ENCODE peak calls at places on chromosome 15, in seven cellular contexts. One of them, this sample, is unnamed.

GRCh38 chr15:99702895-99703602 is 30.2 kb downstream of the LYSMD4 start:
- DNase-seq in H1: no peak
- DNase-seq in K562: no peak
- DNase-seq in HCT116: no peak
- DNase-seq in SK-N-SH: no peak
- DNase-seq in GM12878: no peak
- DNase-seq in HepG2: no peak
- DNase-seq in this sample: no peak

GRCh38 chr15:25408428-25408827 is 30.4 kb downstream of the UBE3A start:
- DNase-seq in H1: no peak
- DNase-seq in K562: no peak
- DNase-seq in HCT116: no peak
- DNase-seq in SK-N-SH: no peak
- DNase-seq in GM12878: no peak
- DNase-seq in HepG2: no peak
- DNase-seq in this sample: no peak

GRCh38 chr15:51144021-51144532 is 49.4 kb upstream of the TNFAIP8L3 start:
- DNase-seq in H1: no peak
- DNase-seq in K562: no peak
- DNase-seq in HCT116: peak; percentile 34
- DNase-seq in SK-N-SH: no peak
- DNase-seq in GM12878: no peak
- DNase-seq in HepG2: no peak
- DNase-seq in this sample: no peak

GRCh38 chr15:92803852-92804609 is 96.1 kb upstream of the CHD2 start:
- DNase-seq in H1: no peak
- DNase-seq in K562: peak; percentile 73
- DNase-seq in HCT116: peak; percentile 99
- DNase-seq in SK-N-SH: no peak
- DNase-seq in GM12878: peak; percentile 65
- DNase-seq in HepG2: peak; percentile 100
- DNase-seq in this sample: no peak

GRCh38 chr15:73909616-73910015 is 16.6 kb upstream of the LOXL1 start:
- DNase-seq in H1: no peak
- DNase-seq in K562: no peak
- DNase-seq in HCT116: no peak
- DNase-seq in SK-N-SH: no peak
- DNase-seq in GM12878: no peak
- DNase-seq in HepG2: no peak
- DNase-seq in this sample: no peak

GRCh38 chr15:46502668-46503067 is 867.8 kb downstream of the SQOR start:
- DNase-seq in H1: no peak
- DNase-seq in K562: no peak
- DNase-seq in HCT116: no peak
- DNase-seq in SK-N-SH: no peak
- DNase-seq in GM12878: no peak
- DNase-seq in HepG2: peak; percentile 1
- DNase-seq in this sample: no peak

GRCh38 chr15:93072011-93072410 is 17.0 kb downstream of the RGMA start:
- DNase-seq in H1: no peak
- DNase-seq in K562: no peak
- DNase-seq in HCT116: no peak
- DNase-seq in SK-N-SH: peak; percentile 59
- DNase-seq in GM12878: no peak
- DNase-seq in HepG2: no peak
- DNase-seq in this sample: peak; percentile 33

GRCh38 chr15:93986400-93986984 is 244.9 kb upstream of the MCTP2 start:
- DNase-seq in H1: no peak
- DNase-seq in K562: no peak
- DNase-seq in HCT116: no peak
- DNase-seq in SK-N-SH: no peak
- DNase-seq in GM12878: no peak
- DNase-seq in HepG2: no peak
- DNase-seq in this sample: no peak

GRCh38 chr15:86268558-86268957 is 188.9 kb downstream of the AGBL1 start:
- DNase-seq in H1: no peak
- DNase-seq in K562: no peak
- DNase-seq in HCT116: no peak
- DNase-seq in SK-N-SH: no peak
- DNase-seq in GM12878: no peak
- DNase-seq in HepG2: no peak
- DNase-seq in this sample: no peak

GRCh38 chr15:52651868-52652267 is 27.3 kb downstream of the ATOSA start:
- DNase-seq in H1: peak; percentile 23
- DNase-seq in K562: peak; percentile 56
- DNase-seq in HCT116: peak; percentile 32
- DNase-seq in SK-N-SH: peak; percentile 71
- DNase-seq in GM12878: no peak
- DNase-seq in HepG2: peak; percentile 80
- DNase-seq in this sample: peak; percentile 89

GRCh38 chr15:57922780-57923179 is 142.7 kb downstream of the ALDH1A2 start:
- DNase-seq in H1: no peak
- DNase-seq in K562: no peak
- DNase-seq in HCT116: peak; percentile 2
- DNase-seq in SK-N-SH: peak; percentile 25
- DNase-seq in GM12878: no peak
- DNase-seq in HepG2: no peak
- DNase-seq in this sample: no peak

GRCh38 chr15:31511707-31512310 is 185.2 kb downstream of the KLF13 start:
- DNase-seq in H1: no peak
- DNase-seq in K562: no peak
- DNase-seq in HCT116: no peak
- DNase-seq in SK-N-SH: no peak
- DNase-seq in GM12878: peak; percentile 25
- DNase-seq in HepG2: no peak
- DNase-seq in this sample: no peak

DNA sequence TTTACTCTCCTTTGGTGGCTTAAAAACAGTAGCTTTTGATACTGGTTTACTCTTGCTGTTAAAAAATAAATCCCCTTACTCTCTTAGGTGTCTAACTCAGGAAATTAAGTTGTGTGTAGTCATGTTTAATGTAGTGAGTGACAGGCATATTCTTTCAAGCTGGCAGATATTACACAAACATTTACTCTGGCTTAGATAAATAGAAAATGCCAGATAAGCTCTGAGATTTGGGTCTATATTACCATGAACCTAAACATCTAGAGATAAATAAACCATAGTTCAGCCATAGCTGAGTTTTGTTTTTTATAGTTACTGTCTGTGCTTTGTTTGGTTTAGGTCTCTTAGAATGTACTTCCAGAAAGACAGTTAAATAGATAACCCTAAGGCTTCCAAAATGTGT is 2.4 kb downstream of the SEMA6D start:
- DNase-seq in H1: no peak
- DNase-seq in K562: no peak
- DNase-seq in HCT116: no peak
- DNase-seq in SK-N-SH: no peak
- DNase-seq in GM12878: no peak
- DNase-seq in HepG2: no peak
- DNase-seq in this sample: no peak
- TF ChIP-seq JUND in H1: no peak
- TF ChIP-seq JUND in K562: no peak
- TF ChIP-seq JUND in HCT116: no peak
- TF ChIP-seq JUND in SK-N-SH: no peak
- TF ChIP-seq JUND in GM12878: no peak
- TF ChIP-seq JUND in HepG2: no peak
- TF ChIP-seq JUND in this sample: no peak

DNA sequence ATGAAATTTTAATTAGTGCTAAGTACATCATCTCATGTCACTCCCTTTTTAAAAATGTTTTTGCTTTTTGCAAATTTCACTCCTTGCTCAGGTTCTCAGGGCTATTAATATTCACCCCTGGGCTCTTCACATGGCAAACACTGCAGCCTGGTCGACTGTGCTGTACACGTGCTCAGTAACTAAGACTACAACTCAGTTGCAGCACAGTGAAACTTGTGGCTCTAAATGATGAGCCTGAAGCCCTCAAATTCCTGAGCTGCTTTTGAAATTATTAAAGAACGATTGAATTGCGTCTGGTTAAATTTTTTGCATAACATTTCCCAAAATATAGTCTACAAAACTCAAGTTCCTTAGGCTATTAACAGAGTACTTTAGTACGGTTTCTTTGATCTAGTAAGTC is 159.3 kb upstream of the C2CD4B start:
- DNase-seq in H1: no peak
- DNase-seq in K562: no peak
- DNase-seq in HCT116: no peak
- DNase-seq in SK-N-SH: no peak
- DNase-seq in GM12878: no peak
- DNase-seq in HepG2: no peak
- DNase-seq in this sample: no peak
- TF ChIP-seq JUND in H1: no peak
- TF ChIP-seq JUND in K562: no peak
- TF ChIP-seq JUND in HCT116: no peak
- TF ChIP-seq JUND in SK-N-SH: no peak
- TF ChIP-seq JUND in GM12878: no peak
- TF ChIP-seq JUND in HepG2: no peak
- TF ChIP-seq JUND in this sample: no peak

GRCh38 chr15:55879181-55879580 is 114.2 kb downstream of the NEDD4 start:
- DNase-seq in H1: no peak
- DNase-seq in K562: no peak
- DNase-seq in HCT116: no peak
- DNase-seq in SK-N-SH: no peak
- DNase-seq in GM12878: no peak
- DNase-seq in HepG2: no peak
- DNase-seq in this sample: no peak

GRCh38 chr15:55872471-55872870 is 120.9 kb downstream of the NEDD4 start:
- DNase-seq in H1: no peak
- DNase-seq in K562: no peak
- DNase-seq in HCT116: no peak
- DNase-seq in SK-N-SH: no peak
- DNase-seq in GM12878: no peak
- DNase-seq in HepG2: no peak
- DNase-seq in this sample: no peak

GRCh38 chr15:55868707-55869106 is 124.7 kb downstream of the NEDD4 start:
- DNase-seq in H1: no peak
- DNase-seq in K562: no peak
- DNase-seq in HCT116: no peak
- DNase-seq in SK-N-SH: no peak
- DNase-seq in GM12878: no peak
- DNase-seq in HepG2: peak; percentile 18
- DNase-seq in this sample: no peak

GRCh38 chr15:55869660-55870059 is 123.8 kb downstream of the NEDD4 start:
- DNase-seq in H1: no peak
- DNase-seq in K562: no peak
- DNase-seq in HCT116: no peak
- DNase-seq in SK-N-SH: no peak
- DNase-seq in GM12878: no peak
- DNase-seq in HepG2: no peak
- DNase-seq in this sample: no peak

DNA sequence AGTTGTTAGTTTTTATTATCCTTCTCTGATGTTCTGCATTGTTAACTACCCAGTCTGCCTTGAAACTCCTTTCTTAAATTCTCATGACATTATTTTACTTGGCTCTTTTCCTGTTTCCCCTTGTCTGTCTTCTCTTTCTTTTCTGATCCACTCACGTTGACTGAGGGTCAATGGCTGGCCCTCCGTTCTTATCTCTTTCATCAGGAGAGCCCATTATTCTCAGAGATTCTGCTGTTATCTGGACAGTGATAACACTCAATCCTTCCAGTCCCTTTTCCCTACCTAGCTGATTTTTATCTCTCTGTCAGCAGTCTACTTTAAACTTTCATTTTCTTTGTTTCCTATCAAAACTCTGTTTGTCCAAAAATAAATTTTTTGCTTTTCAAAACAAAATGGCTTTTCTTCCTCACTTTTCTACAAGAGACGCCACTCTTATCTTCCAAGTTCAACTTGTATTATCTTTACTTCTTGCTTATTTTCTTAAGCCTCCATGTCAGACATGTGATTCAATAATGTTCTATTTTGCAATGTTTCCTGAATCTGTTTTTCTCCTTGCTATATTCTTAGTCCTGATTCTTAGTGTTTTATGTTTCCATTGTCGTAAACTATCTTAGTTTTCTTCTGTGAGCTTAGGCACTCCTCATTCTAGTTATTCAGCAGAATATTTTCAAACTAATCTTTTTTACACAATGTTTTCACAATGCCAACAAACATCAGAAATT is 120.2 kb downstream of the NEDD4 start:
- DNase-seq in H1: no peak
- DNase-seq in K562: no peak
- DNase-seq in HCT116: no peak
- DNase-seq in SK-N-SH: peak; percentile 10
- DNase-seq in GM12878: no peak
- DNase-seq in HepG2: no peak
- DNase-seq in this sample: no peak
- TF ChIP-seq JUND in H1: no peak
- TF ChIP-seq JUND in K562: no peak
- TF ChIP-seq JUND in HCT116: no peak
- TF ChIP-seq JUND in SK-N-SH: no peak
- TF ChIP-seq JUND in GM12878: no peak
- TF ChIP-seq JUND in HepG2: no peak
- TF ChIP-seq JUND in this sample: no peak

GRCh38 chr15:40334541-40334940 is 6.2 kb downstream of the CCDC9B start:
- DNase-seq in H1: no peak
- DNase-seq in K562: no peak
- DNase-seq in HCT116: no peak
- DNase-seq in SK-N-SH: no peak
- DNase-seq in GM12878: no peak
- DNase-seq in HepG2: no peak
- DNase-seq in this sample: peak; percentile 44

GRCh38 chr15:40331637-40332036 is 8.1 kb downstream of the INAFM2 start:
- DNase-seq in H1: no peak
- DNase-seq in K562: no peak
- DNase-seq in HCT116: no peak
- DNase-seq in SK-N-SH: no peak
- DNase-seq in GM12878: no peak
- DNase-seq in HepG2: no peak
- DNase-seq in this sample: no peak

GRCh38 chr15:40334941-40335795 is 5.6 kb downstream of the CCDC9B start:
- DNase-seq in H1: no peak
- DNase-seq in K562: no peak
- DNase-seq in HCT116: no peak
- DNase-seq in SK-N-SH: no peak
- DNase-seq in GM12878: no peak
- DNase-seq in HepG2: no peak
- DNase-seq in this sample: peak; percentile 92

GRCh38 chr15:40332138-40332781 is 8.5 kb downstream of the CCDC9B start:
- DNase-seq in H1: no peak
- DNase-seq in K562: no peak
- DNase-seq in HCT116: no peak
- DNase-seq in SK-N-SH: no peak
- DNase-seq in GM12878: no peak
- DNase-seq in HepG2: no peak
- DNase-seq in this sample: no peak

DNA sequence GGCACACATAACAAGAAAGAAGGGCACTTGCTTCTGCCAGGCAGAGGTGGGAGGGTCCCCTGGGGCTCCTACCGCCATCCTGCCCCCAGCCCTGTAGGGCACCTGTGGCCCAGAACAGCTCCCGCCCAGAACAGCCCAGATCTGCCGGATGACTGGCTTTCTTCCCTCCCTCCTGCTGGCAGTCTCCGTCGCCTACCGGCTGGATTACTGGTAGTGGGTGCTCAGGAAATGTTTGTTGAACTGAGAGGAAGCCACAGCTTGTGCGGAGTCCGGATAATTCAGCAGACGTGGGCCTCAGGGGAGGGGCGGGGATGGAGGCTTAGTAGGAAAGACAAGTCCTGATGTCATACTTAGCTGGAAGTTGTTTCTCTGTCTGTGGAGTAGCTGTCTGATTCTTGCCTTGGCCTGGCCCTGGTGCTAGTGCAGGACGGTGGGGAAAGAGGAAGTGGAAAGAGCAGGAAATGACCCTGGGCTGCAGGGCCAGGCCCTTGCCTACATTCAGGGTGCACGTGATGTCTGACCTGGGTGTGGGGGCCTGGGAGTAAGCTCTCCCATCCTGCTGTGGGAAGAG is 6.7 kb downstream of the CCDC9B start:
- DNase-seq in H1: no peak
- DNase-seq in K562: no peak
- DNase-seq in HCT116: no peak
- DNase-seq in SK-N-SH: no peak
- DNase-seq in GM12878: no peak
- DNase-seq in HepG2: no peak
- DNase-seq in this sample: no peak
- TF ChIP-seq JUND in H1: no peak
- TF ChIP-seq JUND in K562: no peak
- TF ChIP-seq JUND in HCT116: no peak
- TF ChIP-seq JUND in SK-N-SH: no peak
- TF ChIP-seq JUND in GM12878: no peak
- TF ChIP-seq JUND in HepG2: no peak
- TF ChIP-seq JUND in this sample: no peak

This sample was measured in T47D.